ENCODE peak calls at places on chromosomes 7 and 10, in five cellular contexts. K is GM06990, Y is GM12865, L is fibroblast of pulmonary artery, Q is colonic mucosa. U is an unnamed sample.

GRCh38 chr7:55484241-55484640 is 88.1 kb downstream of the VOPP1 start:
- DNase-seq in K (no peak), Y (no peak), L (no peak), Q (no peak), U (no peak)

GRCh38 chr10:28879875-28880381 is 202.6 kb downstream of the BAMBI start:
- DNase-seq in K (no peak), Y (no peak), L (no peak), Q (no peak), U (peak)

GRCh38 chr7:105906690-105907089 is 30.3 kb upstream of the ATXN7L1 start:
- DNase-seq in K (no peak), Y (no peak), L (peak), Q (no peak), U (peak)

GRCh38 chr7:106588576-106589494 is 72.1 kb downstream of the CCDC71L start:
- DNase-seq in K (no peak), Y (no peak), L (no peak), Q (no peak), U (no peak)

GRCh38 chr7:150370612-150371071 is 2.0 kb downstream of the REPIN1 start:
- DNase-seq in K (no peak), Y (no peak), L (peak), Q (no peak), U (peak)

GRCh38 chr7:71261066-71261465 is 129.1 kb downstream of the GALNT17 start:
- DNase-seq in K (no peak), Y (no peak), L (no peak), Q (no peak), U (no peak)

GRCh38 chr7:32204361-32205018 is 134.3 kb upstream of the PDE1C start:
- DNase-seq in K (no peak), Y (peak), L (peak), Q (peak), U (peak)

GRCh38 chr7:81232084-81232799 is 313.4 kb upstream of the SEMA3C start:
- DNase-seq in K (no peak), Y (no peak), L (no peak), Q (no peak), U (no peak)

GRCh38 chr7:50092579-50093411 is at the start of gene ZPBP:
- DNase-seq in K (peak), Y (peak), L (peak), Q (peak), U (peak)

GRCh38 chr10:95229724-95230627 is 35.9 kb downstream of the ACSM6 start:
- DNase-seq in K (no peak), Y (no peak), L (peak), Q (no peak), U (peak)

GRCh38 chr7:1586827-1587705 is 17.2 kb upstream of the PSMG3 start:
- DNase-seq in K (no peak), Y (no peak), L (no peak), Q (no peak), U (no peak)

GRCh38 chr10:111243126-111243525 is 166.3 kb downstream of the ADRA2A start:
- DNase-seq in K (no peak), Y (no peak), L (no peak), Q (no peak), U (no peak)

GRCh38 chr7:76318488-76319353 is 16.2 kb downstream of the HSPB1 start:
- DNase-seq in K (peak), Y (peak), L (peak), Q (peak), U (peak)

GRCh38 chr7:1638113-1638726 is 31.9 kb upstream of the ELFN1 start:
- DNase-seq in K (no peak), Y (no peak), L (no peak), Q (no peak), U (peak)

GRCh38 chr7:50607524-50608125 is 42.4 kb upstream of the DDC start:
- DNase-seq in K (no peak), Y (no peak), L (no peak), Q (no peak), U (no peak)

GRCh38 chr10:96267234-96267705 is 4.1 kb downstream of the BLNK start:
- DNase-seq in K (no peak), Y (no peak), L (no peak), Q (peak), U (no peak)

GRCh38 chr7:24907311-24907886 is 72.6 kb downstream of the OSBPL3 start:
- DNase-seq in K (no peak), Y (peak), L (peak), Q (no peak), U (peak)

GRCh38 chr7:1269336-1269890 is 36.7 kb downstream of the UNCX start:
- DNase-seq in K (no peak), Y (no peak), L (no peak), Q (no peak), U (no peak)

GRCh38 chr10:29734980-29735627 is 100.3 kb upstream of the SVIL start:
- DNase-seq in K (no peak), Y (peak), L (peak), Q (peak), U (peak)

GRCh38 chr10:11170993-11171416 is 153.3 kb downstream of the CELF2 start:
- DNase-seq in K (no peak), Y (peak), L (no peak), Q (no peak), U (no peak)

GRCh38 chr7:105213619-105214018 is 175.1 kb downstream of the SRPK2 start:
- DNase-seq in K (no peak), Y (no peak), L (peak), Q (no peak), U (no peak)

GRCh38 chr7:55021951-55022617 is 3.3 kb downstream of the EGFR start:
- DNase-seq in K (no peak), Y (no peak), L (no peak), Q (no peak), U (peak)

GRCh38 chr7:139820089-139820488 is 9.0 kb upstream of the TBXAS1 start:
- DNase-seq in K (no peak), Y (no peak), L (no peak), Q (no peak), U (no peak)

GRCh38 chr7:132373879-132374278 is 202.4 kb downstream of the PLXNA4 start:
- DNase-seq in K (no peak), Y (no peak), L (no peak), Q (no peak), U (no peak)

GRCh38 chr10:72087969-72088878 is at the start of gene SPOCK2:
- DNase-seq in K (no peak), Y (no peak), L (no peak), Q (no peak), U (no peak)

GRCh38 chr10:124270940-124271339 is 147.8 kb downstream of the OAT start:
- DNase-seq in K (no peak), Y (no peak), L (no peak), Q (no peak), U (no peak)

GRCh38 chr7:4791738-4792536 is 16.5 kb downstream of the AP5Z1 start:
- DNase-seq in K (peak), Y (peak), L (peak), Q (peak), U (peak)

GRCh38 chr10:63703113-63703670 is 182.0 kb downstream of the REEP3 start:
- DNase-seq in K (peak), Y (peak), L (peak), Q (no peak), U (peak)

GRCh38 chr7:141710301-141710700 is 2.1 kb downstream of the WEE2 start:
- DNase-seq in K (no peak), Y (no peak), L (no peak), Q (no peak), U (no peak)
- TF ChIP-seq CTCF in K (no peak), Y (no peak), L (no peak), Q (no peak), U (no peak)

DNA sequence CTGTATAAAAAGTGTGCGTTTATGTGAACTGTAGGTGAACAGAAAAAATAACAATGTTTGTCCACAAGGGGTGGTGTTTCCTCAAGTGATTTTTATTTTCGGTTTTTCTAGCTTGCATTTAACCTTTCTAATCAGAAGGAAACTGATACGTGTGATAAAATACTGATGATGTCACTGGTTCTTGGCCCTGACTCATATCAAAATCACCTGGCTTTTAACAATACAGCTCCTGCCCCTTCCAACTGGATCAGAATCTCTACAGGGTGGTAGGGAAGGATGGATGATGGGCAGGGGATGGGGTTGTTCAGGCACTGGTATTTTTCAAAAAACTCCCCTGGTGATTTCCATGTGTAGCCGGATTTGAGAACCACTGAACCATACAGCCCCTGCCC is 10.9 kb downstream of the NPFFR1 start:
- DNase-seq in K (peak), Y (peak), L (peak), Q (no peak), U (peak)
- TF ChIP-seq CTCF in K (peak), Y (peak), L (peak), Q (peak), U (peak)

GRCh38 chr7:155356323-155357105 is 58.8 kb downstream of the INSIG1 start:
- DNase-seq in K (no peak), Y (no peak), L (no peak), Q (no peak), U (no peak)
- TF ChIP-seq CTCF in K (peak), Y (peak), L (peak), Q (peak), U (no peak)

GRCh38 chr10:86363184-86363832 is 3.3 kb downstream of the GRID1 start:
- DNase-seq in K (no peak), Y (no peak), L (no peak), Q (no peak), U (no peak)
- TF ChIP-seq CTCF in K (peak), Y (peak), L (no peak), Q (no peak), U (no peak)

GRCh38 chr10:57849726-57850357 is 417.9 kb downstream of the IPMK start:
- DNase-seq in K (no peak), Y (no peak), L (peak), Q (no peak), U (peak)
- TF ChIP-seq CTCF in K (no peak), Y (no peak), L (peak), Q (no peak), U (peak)

GRCh38 chr7:26670841-26671240 is 193.5 kb downstream of the SKAP2 start:
- DNase-seq in K (no peak), Y (no peak), L (no peak), Q (no peak), U (no peak)

GRCh38 chr7:26668821-26669220 is 195.6 kb downstream of the SKAP2 start:
- DNase-seq in K (no peak), Y (no peak), L (no peak), Q (no peak), U (no peak)

GRCh38 chr7:26663905-26664673 is 200.3 kb downstream of the SKAP2 start:
- DNase-seq in K (no peak), Y (no peak), L (no peak), Q (no peak), U (no peak)

GRCh38 chr7:26664735-26665420 is 199.5 kb downstream of the SKAP2 start:
- DNase-seq in K (no peak), Y (peak), L (peak), Q (no peak), U (peak)

DNA sequence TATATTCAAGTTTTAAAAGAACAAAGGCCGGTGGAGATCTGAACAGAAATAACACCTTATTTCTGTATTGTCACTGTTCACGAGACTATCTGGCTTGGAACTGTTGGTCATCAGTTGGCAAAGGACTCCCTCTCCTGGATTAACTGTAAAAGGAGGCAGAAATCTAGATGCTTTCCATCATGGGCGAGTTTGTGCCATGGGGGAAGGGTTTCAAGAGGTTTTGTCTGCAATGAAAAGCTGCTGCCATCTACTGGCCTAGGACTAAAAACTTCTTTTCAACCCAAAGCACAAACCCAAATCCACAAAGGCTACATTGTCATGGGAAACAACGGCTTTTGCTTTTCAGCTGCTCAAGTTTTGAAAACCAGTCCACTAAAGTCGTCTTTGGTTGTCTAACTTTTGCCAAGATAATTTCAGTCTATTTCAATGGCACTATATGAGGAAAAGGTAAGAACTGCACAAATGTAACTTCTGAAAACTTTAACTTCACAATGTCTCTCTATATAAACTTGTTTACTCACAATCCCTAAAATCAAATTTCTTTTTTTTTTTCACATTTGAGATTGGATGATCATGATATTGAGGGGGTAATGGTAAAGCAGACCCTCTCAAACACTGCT is 196.8 kb downstream of the SKAP2 start:
- DNase-seq in K (peak), Y (peak), L (peak), Q (peak), U (peak)
- TF ChIP-seq CTCF in K (peak), Y (peak), L (peak), Q (peak), U (peak)

DNA sequence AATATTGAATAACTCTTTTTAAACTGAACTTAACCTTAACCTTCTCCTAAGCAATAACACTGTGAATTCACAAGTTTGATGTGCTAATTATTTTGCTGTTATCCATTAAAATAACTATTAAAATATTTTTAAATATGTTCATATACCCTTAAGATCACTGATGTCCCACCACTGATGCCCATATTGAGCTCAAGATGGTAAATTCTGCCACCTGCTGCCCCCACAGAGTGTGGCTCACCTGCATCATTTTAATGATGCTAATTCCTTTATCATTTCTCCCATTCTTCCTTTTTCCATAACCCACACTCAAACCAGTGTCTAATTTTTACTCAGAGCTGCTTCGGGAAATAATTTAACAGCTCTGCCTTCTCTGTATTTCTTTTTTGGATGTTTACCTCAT is 82.3 kb upstream of the ARID5B start:
- DNase-seq in K (no peak), Y (no peak), L (no peak), Q (no peak), U (no peak)
- TF ChIP-seq CTCF in K (no peak), Y (no peak), L (no peak), Q (no peak), U (no peak)

GRCh38 chr10:85789125-85789524 is 577.5 kb downstream of the GRID1 start:
- DNase-seq in K (no peak), Y (no peak), L (no peak), Q (no peak), U (no peak)

GRCh38 chr10:85790155-85790789 is 576.3 kb downstream of the GRID1 start:
- DNase-seq in K (no peak), Y (no peak), L (no peak), Q (no peak), U (no peak)

GRCh38 chr10:85792533-85792858 is 574.1 kb downstream of the GRID1 start:
- DNase-seq in K (no peak), Y (no peak), L (no peak), Q (no peak), U (no peak)

GRCh38 chr10:85794553-85794952 is 572.0 kb downstream of the GRID1 start:
- DNase-seq in K (no peak), Y (no peak), L (no peak), Q (no peak), U (no peak)

GRCh38 chr10:85791846-85792532 is 574.6 kb downstream of the GRID1 start:
- DNase-seq in K (no peak), Y (peak), L (peak), Q (no peak), U (no peak)
- TF ChIP-seq CTCF in K (peak), Y (peak), L (peak), Q (no peak), U (no peak)

GRCh38 chr10:99682752-99683151 is 23.4 kb downstream of the ENTPD7 start:
- DNase-seq in K (no peak), Y (peak), L (peak), Q (no peak), U (no peak)
- TF ChIP-seq CTCF in K (peak), Y (peak), L (no peak), Q (no peak), U (no peak)

DNA sequence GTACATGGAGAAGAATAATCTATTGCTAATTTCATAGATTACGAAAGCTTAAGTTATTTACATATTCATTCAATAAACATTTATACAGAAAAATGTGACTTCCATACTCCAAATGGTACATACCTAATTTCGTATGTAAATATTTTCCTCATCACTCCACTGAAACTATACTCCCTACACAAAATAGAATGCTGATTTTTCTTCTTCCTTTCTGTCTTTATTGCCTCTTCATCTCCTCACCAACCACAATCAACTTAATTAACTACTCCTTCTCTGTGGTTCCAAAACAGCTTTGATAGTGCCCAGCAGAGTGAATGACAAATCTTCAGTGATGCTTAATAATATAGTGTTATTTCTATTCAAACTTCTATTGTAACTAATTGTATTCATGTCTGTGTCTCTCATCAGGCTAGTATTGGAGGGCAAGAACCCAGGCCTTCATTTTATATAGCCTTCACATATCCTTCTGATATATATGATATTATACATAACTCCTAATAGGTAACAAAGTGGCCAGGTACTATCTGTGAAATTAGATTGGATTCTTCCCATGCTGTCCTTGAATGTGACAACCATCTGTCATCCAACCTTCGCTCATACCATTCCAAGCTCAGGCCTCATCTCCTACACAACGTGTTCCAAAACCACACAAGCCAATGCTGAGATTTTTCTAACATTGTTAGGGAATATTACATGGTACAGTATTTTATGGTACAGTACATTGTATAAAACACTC is 5.3 kb downstream of the ITGB1 start:
- DNase-seq in K (no peak), Y (no peak), L (no peak), Q (no peak), U (no peak)
- TF ChIP-seq CTCF in K (no peak), Y (no peak), L (no peak), Q (no peak), U (no peak)